ENCODE peak calls at places on chromosomes 3 and 15, in seven cellular contexts. One of them, this sample, is unnamed.
A peak's percentile ranks its signal among the peaks of the same experiment; 100 is the strongest.

GRCh38 chr15:90594297-90594696 is 64.6 kb downstream of the CRTC3 start:
- DNase-seq in adipocyte: no peak
- DNase-seq in hepatocyte: no peak
- DNase-seq in sigmoid colon: peak; percentile 89
- DNase-seq in CD8-positive, alpha-beta T cell: peak; percentile 88
- DNase-seq in heart left ventricle: peak; percentile 83
- DNase-seq in cardiac muscle cell: no peak
- DNase-seq in this sample: peak; percentile 47

GRCh38 chr3:119427669-119428068 is 35.7 kb downstream of the TMEM39A start:
- DNase-seq in adipocyte: no peak
- DNase-seq in hepatocyte: no peak
- DNase-seq in sigmoid colon: no peak
- DNase-seq in CD8-positive, alpha-beta T cell: no peak
- DNase-seq in heart left ventricle: no peak
- DNase-seq in cardiac muscle cell: no peak
- DNase-seq in this sample: no peak

GRCh38 chr3:131224886-131225550 is 156.6 kb upstream of the NUDT16 start:
- DNase-seq in adipocyte: no peak
- DNase-seq in hepatocyte: no peak
- DNase-seq in sigmoid colon: no peak
- DNase-seq in CD8-positive, alpha-beta T cell: no peak
- DNase-seq in heart left ventricle: no peak
- DNase-seq in cardiac muscle cell: no peak
- DNase-seq in this sample: no peak

GRCh38 chr3:16059081-16059537 is 115.4 kb upstream of the GALNT15 start:
- DNase-seq in adipocyte: no peak
- DNase-seq in hepatocyte: no peak
- DNase-seq in sigmoid colon: no peak
- DNase-seq in CD8-positive, alpha-beta T cell: no peak
- DNase-seq in heart left ventricle: no peak
- DNase-seq in cardiac muscle cell: no peak
- DNase-seq in this sample: no peak

GRCh38 chr3:37898424-37898823 is 36.7 kb downstream of the CTDSPL start:
- DNase-seq in adipocyte: no peak
- DNase-seq in hepatocyte: no peak
- DNase-seq in sigmoid colon: no peak
- DNase-seq in CD8-positive, alpha-beta T cell: no peak
- DNase-seq in heart left ventricle: no peak
- DNase-seq in cardiac muscle cell: no peak
- DNase-seq in this sample: no peak

GRCh38 chr15:57565326-57565725 is 26.4 kb upstream of the MYZAP start:
- DNase-seq in adipocyte: no peak
- DNase-seq in hepatocyte: no peak
- DNase-seq in sigmoid colon: no peak
- DNase-seq in CD8-positive, alpha-beta T cell: no peak
- DNase-seq in heart left ventricle: no peak
- DNase-seq in cardiac muscle cell: no peak
- DNase-seq in this sample: no peak

GRCh38 chr15:41559489-41560177 is 621 bp downstream of the TYRO3 start:
- DNase-seq in adipocyte: peak; percentile 29
- DNase-seq in hepatocyte: peak; percentile 45
- DNase-seq in sigmoid colon: no peak
- DNase-seq in CD8-positive, alpha-beta T cell: no peak
- DNase-seq in heart left ventricle: no peak
- DNase-seq in cardiac muscle cell: no peak
- DNase-seq in this sample: no peak

GRCh38 chr3:94004301-94004910 is 24.0 kb downstream of the STX19 start:
- DNase-seq in adipocyte: peak; percentile 87
- DNase-seq in hepatocyte: peak; percentile 63
- DNase-seq in sigmoid colon: no peak
- DNase-seq in CD8-positive, alpha-beta T cell: no peak
- DNase-seq in heart left ventricle: no peak
- DNase-seq in cardiac muscle cell: peak; percentile 52
- DNase-seq in this sample: no peak

GRCh38 chr3:45516829-45517228 is 77.7 kb upstream of the LIMD1 start:
- DNase-seq in adipocyte: peak; percentile 62
- DNase-seq in hepatocyte: no peak
- DNase-seq in sigmoid colon: no peak
- DNase-seq in CD8-positive, alpha-beta T cell: no peak
- DNase-seq in heart left ventricle: no peak
- DNase-seq in cardiac muscle cell: no peak
- DNase-seq in this sample: no peak

GRCh38 chr15:80645494-80646065 is 49.5 kb upstream of the ABHD17C start:
- DNase-seq in adipocyte: no peak
- DNase-seq in hepatocyte: no peak
- DNase-seq in sigmoid colon: no peak
- DNase-seq in CD8-positive, alpha-beta T cell: no peak
- DNase-seq in heart left ventricle: no peak
- DNase-seq in cardiac muscle cell: no peak
- DNase-seq in this sample: no peak

GRCh38 chr15:65576669-65577068 is 34.3 kb downstream of the INTS14 start:
- DNase-seq in adipocyte: peak; percentile 56
- DNase-seq in hepatocyte: no peak
- DNase-seq in sigmoid colon: no peak
- DNase-seq in CD8-positive, alpha-beta T cell: no peak
- DNase-seq in heart left ventricle: no peak
- DNase-seq in cardiac muscle cell: no peak
- DNase-seq in this sample: no peak

GRCh38 chr3:112333386-112334334 is 704 bp downstream of the CD200 start:
- DNase-seq in adipocyte: peak; percentile 21
- DNase-seq in hepatocyte: peak; percentile 36
- DNase-seq in sigmoid colon: no peak
- DNase-seq in CD8-positive, alpha-beta T cell: no peak
- DNase-seq in heart left ventricle: no peak
- DNase-seq in cardiac muscle cell: peak; percentile 32
- DNase-seq in this sample: no peak

GRCh38 chr3:138976047-138976446 is 29.0 kb downstream of the FOXL2NB start:
- DNase-seq in adipocyte: no peak
- DNase-seq in hepatocyte: no peak
- DNase-seq in sigmoid colon: no peak
- DNase-seq in CD8-positive, alpha-beta T cell: no peak
- DNase-seq in heart left ventricle: no peak
- DNase-seq in cardiac muscle cell: no peak
- DNase-seq in this sample: no peak

GRCh38 chr3:19216669-19217337 is 68.5 kb downstream of the KCNH8 start:
- DNase-seq in adipocyte: no peak
- DNase-seq in hepatocyte: no peak
- DNase-seq in sigmoid colon: no peak
- DNase-seq in CD8-positive, alpha-beta T cell: no peak
- DNase-seq in heart left ventricle: peak; percentile 28
- DNase-seq in cardiac muscle cell: no peak
- DNase-seq in this sample: no peak

GRCh38 chr3:72520690-72521308 is 327.4 kb downstream of the SHQ1 start:
- DNase-seq in adipocyte: peak; percentile 50
- DNase-seq in hepatocyte: peak; percentile 53
- DNase-seq in sigmoid colon: no peak
- DNase-seq in CD8-positive, alpha-beta T cell: no peak
- DNase-seq in heart left ventricle: no peak
- DNase-seq in cardiac muscle cell: no peak
- DNase-seq in this sample: no peak

GRCh38 chr15:70342141-70342540 is 244.4 kb upstream of the TLE3 start:
- DNase-seq in adipocyte: no peak
- DNase-seq in hepatocyte: no peak
- DNase-seq in sigmoid colon: no peak
- DNase-seq in CD8-positive, alpha-beta T cell: peak; percentile 43
- DNase-seq in heart left ventricle: no peak
- DNase-seq in cardiac muscle cell: no peak
- DNase-seq in this sample: no peak

GRCh38 chr15:53586815-53587214 is 172.6 kb downstream of the WDR72 start:
- DNase-seq in adipocyte: no peak
- DNase-seq in hepatocyte: peak; percentile 70
- DNase-seq in sigmoid colon: peak; percentile 57
- DNase-seq in CD8-positive, alpha-beta T cell: no peak
- DNase-seq in heart left ventricle: no peak
- DNase-seq in cardiac muscle cell: peak; percentile 60
- DNase-seq in this sample: no peak

GRCh38 chr15:39211108-39211979 is 369.5 kb upstream of the THBS1 start:
- DNase-seq in adipocyte: no peak
- DNase-seq in hepatocyte: no peak
- DNase-seq in sigmoid colon: no peak
- DNase-seq in CD8-positive, alpha-beta T cell: no peak
- DNase-seq in heart left ventricle: no peak
- DNase-seq in cardiac muscle cell: no peak
- DNase-seq in this sample: no peak

GRCh38 chr15:39692464-39693327 is 89.9 kb downstream of the FSIP1 start:
- DNase-seq in adipocyte: no peak
- DNase-seq in hepatocyte: peak; percentile 41
- DNase-seq in sigmoid colon: no peak
- DNase-seq in CD8-positive, alpha-beta T cell: no peak
- DNase-seq in heart left ventricle: no peak
- DNase-seq in cardiac muscle cell: no peak
- DNase-seq in this sample: no peak

GRCh38 chr3:127484601-127485388 is 105.7 kb downstream of the TPRA1 start:
- DNase-seq in adipocyte: peak; percentile 21
- DNase-seq in hepatocyte: no peak
- DNase-seq in sigmoid colon: peak; percentile 41
- DNase-seq in CD8-positive, alpha-beta T cell: peak; percentile 9
- DNase-seq in heart left ventricle: no peak
- DNase-seq in cardiac muscle cell: no peak
- DNase-seq in this sample: no peak

GRCh38 chr3:172142074-172143059 is 103.0 kb downstream of the FNDC3B start:
- DNase-seq in adipocyte: peak; percentile 64
- DNase-seq in hepatocyte: peak; percentile 50
- DNase-seq in sigmoid colon: no peak
- DNase-seq in CD8-positive, alpha-beta T cell: no peak
- DNase-seq in heart left ventricle: no peak
- DNase-seq in cardiac muscle cell: no peak
- DNase-seq in this sample: no peak

GRCh38 chr3:138947303-138948121 is 495 bp downstream of the FOXL2NB start:
- DNase-seq in adipocyte: no peak
- DNase-seq in hepatocyte: no peak
- DNase-seq in sigmoid colon: no peak
- DNase-seq in CD8-positive, alpha-beta T cell: no peak
- DNase-seq in heart left ventricle: no peak
- DNase-seq in cardiac muscle cell: no peak
- DNase-seq in this sample: no peak

GRCh38 chr3:130276203-130276803 is 69.2 kb upstream of the COL6A5 start:
- DNase-seq in adipocyte: peak; percentile 90
- DNase-seq in hepatocyte: peak; percentile 84
- DNase-seq in sigmoid colon: no peak
- DNase-seq in CD8-positive, alpha-beta T cell: no peak
- DNase-seq in heart left ventricle: no peak
- DNase-seq in cardiac muscle cell: peak; percentile 71
- DNase-seq in this sample: no peak

GRCh38 chr15:99917237-99917636 is 184.0 kb upstream of the LYSMD4 start:
- DNase-seq in adipocyte: no peak
- DNase-seq in hepatocyte: no peak
- DNase-seq in sigmoid colon: no peak
- DNase-seq in CD8-positive, alpha-beta T cell: no peak
- DNase-seq in heart left ventricle: no peak
- DNase-seq in cardiac muscle cell: no peak
- DNase-seq in this sample: no peak

GRCh38 chr3:53114412-53115074 is 15.7 kb downstream of the RFT1 start:
- DNase-seq in adipocyte: no peak
- DNase-seq in hepatocyte: no peak
- DNase-seq in sigmoid colon: no peak
- DNase-seq in CD8-positive, alpha-beta T cell: no peak
- DNase-seq in heart left ventricle: no peak
- DNase-seq in cardiac muscle cell: no peak
- DNase-seq in this sample: no peak

GRCh38 chr3:170221924-170222646 is at the start of gene PRKCI:
- DNase-seq in adipocyte: peak; percentile 99
- DNase-seq in hepatocyte: peak; percentile 98
- DNase-seq in sigmoid colon: peak; percentile 97
- DNase-seq in CD8-positive, alpha-beta T cell: peak; percentile 90
- DNase-seq in heart left ventricle: peak; percentile 97
- DNase-seq in cardiac muscle cell: peak; percentile 98
- DNase-seq in this sample: peak; percentile 78

GRCh38 chr3:67018789-67019525 is 20.9 kb downstream of the KBTBD8 start:
- DNase-seq in adipocyte: peak; percentile 19
- DNase-seq in hepatocyte: no peak
- DNase-seq in sigmoid colon: no peak
- DNase-seq in CD8-positive, alpha-beta T cell: no peak
- DNase-seq in heart left ventricle: no peak
- DNase-seq in cardiac muscle cell: no peak
- DNase-seq in this sample: no peak

GRCh38 chr3:43340403-43340802 is 54.1 kb downstream of the SNRK start:
- DNase-seq in adipocyte: no peak
- DNase-seq in hepatocyte: no peak
- DNase-seq in sigmoid colon: no peak
- DNase-seq in CD8-positive, alpha-beta T cell: no peak
- DNase-seq in heart left ventricle: no peak
- DNase-seq in cardiac muscle cell: no peak
- DNase-seq in this sample: no peak
- H3K9me3 ChIP-seq in adipocyte: peaks cover 47% of the 10 kb centered on the region
- H3K9me3 ChIP-seq in hepatocyte: peaks cover 30% of the 10 kb centered on the region
- H3K9me3 ChIP-seq in sigmoid colon: peaks cover 13% of the 10 kb centered on the region
- H3K9me3 ChIP-seq in CD8-positive, alpha-beta T cell: peaks cover 21% of the 10 kb centered on the region
- H3K9me3 ChIP-seq in heart left ventricle: no peaks in the 10 kb centered on the region
- H3K9me3 ChIP-seq in cardiac muscle cell: peaks cover 4% of the 10 kb centered on the region
- H3K9me3 ChIP-seq in this sample: peaks cover 3% of the 10 kb centered on the region

GRCh38 chr15:22265056-22265945 is 185.0 kb downstream of the OR4M2 start:
- DNase-seq in adipocyte: no peak
- DNase-seq in hepatocyte: no peak
- DNase-seq in sigmoid colon: no peak
- DNase-seq in CD8-positive, alpha-beta T cell: peak; percentile 55
- DNase-seq in heart left ventricle: no peak
- DNase-seq in cardiac muscle cell: no peak
- DNase-seq in this sample: no peak
- H3K9me3 ChIP-seq in adipocyte: no peaks in the 10 kb centered on the region
- H3K9me3 ChIP-seq in hepatocyte: peaks cover 29% of the 10 kb centered on the region
- H3K9me3 ChIP-seq in sigmoid colon: peaks cover 4% of the 10 kb centered on the region
- H3K9me3 ChIP-seq in CD8-positive, alpha-beta T cell: no peaks in the 10 kb centered on the region
- H3K9me3 ChIP-seq in heart left ventricle: no peaks in the 10 kb centered on the region
- H3K9me3 ChIP-seq in cardiac muscle cell: no peaks in the 10 kb centered on the region
- H3K9me3 ChIP-seq in this sample: no peaks in the 10 kb centered on the region

DNA sequence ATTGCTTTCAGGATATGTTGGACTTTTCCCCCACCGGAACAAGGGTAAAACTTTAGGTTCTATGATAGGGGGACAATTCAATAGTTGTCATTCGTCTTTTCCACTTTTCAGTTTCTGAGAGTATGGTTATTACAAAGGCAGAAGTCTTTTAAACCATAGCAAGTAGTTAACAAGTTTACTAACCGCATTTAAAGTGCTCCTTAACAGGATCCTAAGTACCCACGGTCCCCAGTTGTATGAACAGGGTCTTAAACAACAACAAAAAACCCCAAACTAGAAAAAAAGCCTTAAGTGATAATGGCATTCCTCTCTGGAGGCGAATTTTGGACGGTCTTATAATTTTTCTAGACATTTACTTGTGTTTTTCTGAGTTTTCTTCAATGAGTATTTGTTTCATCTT is 821 bp downstream of the IFT57 start:
- DNase-seq in adipocyte: peak; percentile 34
- DNase-seq in hepatocyte: no peak
- DNase-seq in sigmoid colon: no peak
- DNase-seq in CD8-positive, alpha-beta T cell: no peak
- DNase-seq in heart left ventricle: no peak
- DNase-seq in cardiac muscle cell: no peak
- DNase-seq in this sample: no peak
- H3K9me3 ChIP-seq in adipocyte: no peaks in the 10 kb centered on the region
- H3K9me3 ChIP-seq in hepatocyte: no peaks in the 10 kb centered on the region
- H3K9me3 ChIP-seq in sigmoid colon: no peaks in the 10 kb centered on the region
- H3K9me3 ChIP-seq in CD8-positive, alpha-beta T cell: no peaks in the 10 kb centered on the region
- H3K9me3 ChIP-seq in heart left ventricle: no peaks in the 10 kb centered on the region
- H3K9me3 ChIP-seq in cardiac muscle cell: no peaks in the 10 kb centered on the region
- H3K9me3 ChIP-seq in this sample: no peaks in the 10 kb centered on the region

DNA sequence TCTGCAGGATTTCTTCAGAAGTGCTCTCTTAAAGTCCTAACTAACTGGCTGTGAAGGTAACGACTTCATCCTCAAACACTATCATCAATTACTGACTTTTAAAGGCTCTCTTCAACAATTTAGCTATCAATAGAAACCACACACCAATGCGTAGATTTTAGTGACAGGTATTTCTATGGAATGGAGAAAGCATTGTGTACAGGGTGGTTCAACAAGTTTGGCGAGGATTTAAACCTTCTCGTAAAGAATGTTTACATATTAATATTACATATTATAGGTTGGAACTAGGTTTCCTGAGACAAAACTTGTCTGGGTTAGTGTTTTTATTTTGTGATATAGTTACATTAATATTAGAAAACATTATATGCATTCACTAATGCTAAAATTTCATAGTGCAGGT is 233.6 kb downstream of the CHL1 start:
- DNase-seq in adipocyte: no peak
- DNase-seq in hepatocyte: no peak
- DNase-seq in sigmoid colon: no peak
- DNase-seq in CD8-positive, alpha-beta T cell: no peak
- DNase-seq in heart left ventricle: no peak
- DNase-seq in cardiac muscle cell: no peak
- DNase-seq in this sample: no peak
- H3K9me3 ChIP-seq in adipocyte: no peaks in the 10 kb centered on the region
- H3K9me3 ChIP-seq in hepatocyte: no peaks in the 10 kb centered on the region
- H3K9me3 ChIP-seq in sigmoid colon: no peaks in the 10 kb centered on the region
- H3K9me3 ChIP-seq in CD8-positive, alpha-beta T cell: no peaks in the 10 kb centered on the region
- H3K9me3 ChIP-seq in heart left ventricle: no peaks in the 10 kb centered on the region
- H3K9me3 ChIP-seq in cardiac muscle cell: no peaks in the 10 kb centered on the region
- H3K9me3 ChIP-seq in this sample: no peaks in the 10 kb centered on the region